ENCODE peak calls at places on chromosomes 2 and 18, in four cellular contexts. H is K562, D is IMR-90, B is HepG2. P is an unnamed sample.

GRCh38 chr18:33751613-33752221 is 173.7 kb downstream of the ASXL3 start:
- DNase-seq in H (peak; percentile 2), D (peak; percentile 39), B (no peak), P (no peak)

GRCh38 chr2:27400348-27401135 is 8.8 kb downstream of the PPM1G start:
- DNase-seq in B (no peak), H (peak; percentile 9), D (no peak), P (no peak)

GRCh38 chr18:59357928-59358327 is 1.1 kb downstream of the LMAN1 start:
- DNase-seq in B (peak; percentile 47), H (peak; percentile 61), D (peak; percentile 92), P (no peak)

GRCh38 chr2:24844023-24844685 is 50.9 kb downstream of the CENPO start:
- DNase-seq in H (no peak), D (no peak), B (no peak), P (no peak)

GRCh38 chr2:240622631-240623235 is 2.5 kb upstream of the GPR35 start:
- DNase-seq in D (no peak), H (no peak), B (no peak), P (no peak)

GRCh38 chr2:235716875-235717496 is 223.1 kb downstream of the AGAP1 start:
- DNase-seq in B (no peak), D (peak; percentile 45), H (no peak), P (no peak)

GRCh38 chr2:241836257-241836656 is 22.4 kb downstream of the PDCD1 start:
- DNase-seq in H (no peak), D (no peak), B (no peak), P (no peak)

GRCh38 chr18:48750485-48751175 is 200.1 kb downstream of the SMAD7 start:
- DNase-seq in H (no peak), D (no peak), B (no peak), P (no peak)

GRCh38 chr2:159229476-159230144 is 56.9 kb downstream of the WDSUB1 start:
- DNase-seq in D (no peak), B (no peak), H (no peak), P (no peak)

GRCh38 chr2:239920616-239921365 is 104.4 kb downstream of the NDUFA10 start:
- DNase-seq in D (no peak), H (no peak), B (no peak), P (no peak)

GRCh38 chr2:180015951-180016709 is 9.0 kb upstream of the CWC22 start:
- DNase-seq in D (peak; percentile 83), B (no peak), H (no peak), P (no peak)

GRCh38 chr2:201698588-201699226 is at the start of gene MPP4:
- DNase-seq in D (peak; percentile 46), B (no peak), H (no peak), P (no peak)

GRCh38 chr2:231926761-231927565 is 767 bp upstream of the NPPC start:
- DNase-seq in B (no peak), D (peak; percentile 6), H (no peak), P (no peak)

GRCh38 chr2:237092920-237093781 is 7.5 kb downstream of the COPS8 start:
- DNase-seq in H (no peak), B (no peak), D (peak; percentile 85), P (no peak)

GRCh38 chr2:44975571-44976450 is 33.4 kb downstream of the SIX2 start:
- DNase-seq in B (no peak), D (no peak), H (peak; percentile 24), P (no peak)

GRCh38 chr2:226601881-226602280 is 197.7 kb downstream of the IRS1 start:
- DNase-seq in H (no peak), D (peak; percentile 80), B (no peak), P (no peak)

GRCh38 chr18:8798996-8799395 is 93.6 kb downstream of the MTCL1 start:
- DNase-seq in B (no peak), H (no peak), D (no peak), P (no peak)

GRCh38 chr2:11621465-11621864 is 48.5 kb downstream of the NTSR2 start:
- DNase-seq in D (no peak), B (no peak), H (no peak), P (no peak)

GRCh38 chr2:127128508-127128907 is 21.6 kb upstream of the BIN1 start:
- DNase-seq in H (no peak), B (no peak), D (no peak), P (peak; percentile 71)

GRCh38 chr2:216551669-216552068 is 53.0 kb downstream of the RPL37A start:
- DNase-seq in D (no peak), H (no peak), B (no peak), P (no peak)

GRCh38 chr2:46122971-46123365 is 174.2 kb upstream of the EPAS1 start:
- DNase-seq in H (no peak), B (no peak), D (no peak), P (no peak)

GRCh38 chr2:133092571-133092970 is 422.6 kb upstream of the LYPD1 start:
- DNase-seq in B (no peak), H (no peak), D (peak; percentile 9), P (no peak)

GRCh38 chr2:206833291-206833690 is 67.9 kb downstream of the FASTKD2 start:
- DNase-seq in D (no peak), H (no peak), B (no peak), P (no peak)
- TF ChIP-seq BHLHE40 in D (no peak), H (no peak), B (no peak), P (no peak)

DNA sequence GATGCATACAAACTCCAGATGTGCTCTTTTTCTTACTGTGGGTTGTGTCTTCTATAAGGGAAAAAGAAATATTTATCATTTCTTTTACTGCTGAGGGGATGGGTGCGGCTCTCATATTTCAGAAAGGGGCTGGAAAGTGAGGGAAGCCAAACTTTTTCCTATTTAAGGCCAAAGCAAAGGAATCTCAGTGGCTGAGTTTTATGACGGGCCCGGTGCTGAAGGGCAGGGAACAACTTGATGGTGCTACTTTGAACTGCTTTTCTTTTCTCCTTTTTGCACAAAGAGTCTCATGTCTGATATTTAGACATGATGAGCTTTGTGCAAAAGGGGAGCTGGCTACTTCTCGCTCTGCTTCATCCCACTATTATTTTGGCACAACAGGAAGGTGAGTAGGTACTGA is at the start of gene COL3A1:
- DNase-seq in D (peak; percentile 80), B (no peak), H (no peak), P (no peak)
- H2AFZ ChIP-seq in D (no peak within 1 kb of the TSS), B (no peak within 1 kb of the TSS), H (no peak within 1 kb of the TSS), P (no peak within 1 kb of the TSS)

GRCh38 chr2:66343259-66343658 is 91.7 kb upstream of the MEIS1 start:
- DNase-seq in H (no peak), D (no peak), B (no peak), P (no peak)
- TF ChIP-seq RFX5 in H (no peak), D (no peak), B (no peak), P (no peak)

GRCh38 chr18:79680891-79681339 is 1.3 kb downstream of the CTDP1 start:
- DNase-seq in D (no peak), B (no peak), H (no peak), P (no peak)

GRCh38 chr18:79682481-79682880 is 2.9 kb downstream of the CTDP1 start:
- DNase-seq in H (no peak), D (no peak), B (no peak), P (no peak)

GRCh38 chr18:79682896-79683625 is 3.5 kb downstream of the CTDP1 start:
- DNase-seq in D (no peak), H (no peak), B (no peak), P (no peak)

GRCh38 chr18:79680100-79680879 is 687 bp downstream of the CTDP1 start:
- DNase-seq in B (peak; percentile 41), H (peak; percentile 63), D (peak; percentile 52), P (no peak)

DNA sequence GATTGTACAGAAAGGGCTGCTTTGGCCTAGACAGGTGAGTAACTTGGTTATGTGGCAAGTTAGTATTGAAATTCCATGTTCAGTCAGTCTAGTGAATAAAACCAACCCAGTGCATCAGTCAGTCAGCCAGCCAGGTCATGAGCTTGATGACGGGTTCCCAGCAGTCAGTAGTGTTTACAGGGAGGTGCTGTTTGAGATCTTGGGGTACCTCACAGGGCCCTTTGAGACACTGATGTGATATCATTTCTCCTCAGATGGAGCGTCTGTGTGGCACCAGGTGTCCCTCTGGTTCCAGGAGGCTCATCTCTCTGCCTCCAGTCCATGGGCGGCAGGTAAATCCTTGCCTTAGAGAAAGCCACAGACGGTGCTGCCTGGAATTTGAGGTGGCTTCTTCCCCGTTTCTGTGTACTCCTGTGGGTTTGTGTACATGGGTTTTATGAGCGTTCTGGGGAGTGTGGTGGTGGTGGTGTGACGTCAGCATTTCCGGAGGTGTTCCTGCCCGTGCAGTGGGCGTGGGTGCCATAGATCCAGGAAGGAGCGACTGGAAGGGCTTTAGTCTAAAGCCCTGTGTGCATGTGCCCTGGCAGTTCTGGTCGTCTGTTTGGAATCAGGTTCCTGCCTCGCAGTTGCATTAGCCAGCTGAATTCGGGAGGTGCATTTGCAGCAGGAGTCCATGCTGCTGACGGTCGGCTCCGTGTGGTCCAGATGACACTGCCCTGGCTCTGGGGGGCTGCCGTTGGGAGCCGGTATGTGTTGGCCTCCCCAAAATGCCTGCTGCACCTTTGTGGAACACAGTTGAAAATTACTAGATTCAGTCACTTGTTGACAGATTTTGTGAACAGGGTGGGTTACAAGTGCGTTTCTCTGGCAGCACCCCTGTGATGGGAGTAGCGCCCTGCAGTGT is 2.1 kb downstream of the CTDP1 start:
- DNase-seq in B (no peak), H (no peak), D (no peak), P (no peak)
- TF ChIP-seq BHLHE40 in B (no peak), H (no peak), D (no peak), P (peak; percentile 59)

P was measured in GM12878.